ENCODE peak calls at places on chromosomes 11 and 22, in six cellular contexts. One of them, this sample, is unnamed.
A peak's percentile ranks its signal among the peaks of the same experiment; 100 is the strongest.

GRCh38 chr11:76807206-76807875 is 24.2 kb downstream of the TSKU start:
- DNase-seq in brain microvascular endothelial cell: peak; percentile 84
- DNase-seq in sigmoid colon: peak; percentile 91
- DNase-seq in cardiac muscle cell: peak; percentile 88
- DNase-seq in upper lobe of right lung: peak; percentile 90
- DNase-seq in psoas muscle: peak; percentile 88
- DNase-seq in this sample: no peak

GRCh38 chr11:34502949-34503348 is 10.6 kb downstream of the ELF5 start:
- DNase-seq in brain microvascular endothelial cell: no peak
- DNase-seq in cardiac muscle cell: no peak
- DNase-seq in upper lobe of right lung: no peak
- DNase-seq in psoas muscle: no peak
- DNase-seq in sigmoid colon: no peak
- DNase-seq in this sample: no peak

GRCh38 chr22:23970816-23971482 is 3.3 kb downstream of the DDT start:
- DNase-seq in cardiac muscle cell: no peak
- DNase-seq in psoas muscle: no peak
- DNase-seq in brain microvascular endothelial cell: no peak
- DNase-seq in upper lobe of right lung: peak; percentile 57
- DNase-seq in sigmoid colon: peak; percentile 38
- DNase-seq in this sample: no peak

GRCh38 chr11:12724301-12725046 is 50.3 kb downstream of the TEAD1 start:
- DNase-seq in brain microvascular endothelial cell: peak; percentile 97
- DNase-seq in cardiac muscle cell: peak; percentile 96
- DNase-seq in upper lobe of right lung: no peak
- DNase-seq in psoas muscle: peak; percentile 60
- DNase-seq in sigmoid colon: peak; percentile 95
- DNase-seq in this sample: no peak

GRCh38 chr11:76801205-76801604 is 18.0 kb downstream of the TSKU start:
- DNase-seq in brain microvascular endothelial cell: no peak
- DNase-seq in cardiac muscle cell: no peak
- DNase-seq in upper lobe of right lung: no peak
- DNase-seq in sigmoid colon: no peak
- DNase-seq in psoas muscle: no peak
- DNase-seq in this sample: no peak

GRCh38 chr11:99505319-99505718 is 484.6 kb downstream of the CNTN5 start:
- DNase-seq in brain microvascular endothelial cell: peak; percentile 25
- DNase-seq in psoas muscle: no peak
- DNase-seq in cardiac muscle cell: peak; percentile 90
- DNase-seq in upper lobe of right lung: no peak
- DNase-seq in sigmoid colon: no peak
- DNase-seq in this sample: peak; percentile 21

GRCh38 chr22:27617214-27617881 is 184.2 kb downstream of the MN1 start:
- DNase-seq in psoas muscle: no peak
- DNase-seq in brain microvascular endothelial cell: no peak
- DNase-seq in sigmoid colon: no peak
- DNase-seq in upper lobe of right lung: no peak
- DNase-seq in cardiac muscle cell: no peak
- DNase-seq in this sample: no peak

GRCh38 chr11:3153291-3153861 is 11.7 kb downstream of the OSBPL5 start:
- DNase-seq in cardiac muscle cell: peak; percentile 90
- DNase-seq in sigmoid colon: peak; percentile 93
- DNase-seq in upper lobe of right lung: no peak
- DNase-seq in brain microvascular endothelial cell: peak; percentile 90
- DNase-seq in psoas muscle: peak; percentile 73
- DNase-seq in this sample: no peak

GRCh38 chr22:25747245-25747944 is 5.4 kb downstream of the MYO18B start:
- DNase-seq in sigmoid colon: no peak
- DNase-seq in psoas muscle: peak; percentile 90
- DNase-seq in upper lobe of right lung: no peak
- DNase-seq in brain microvascular endothelial cell: peak; percentile 97
- DNase-seq in cardiac muscle cell: peak; percentile 90
- DNase-seq in this sample: peak; percentile 80

GRCh38 chr11:19793356-19793755 is 80.7 kb downstream of the NAV2 start:
- DNase-seq in sigmoid colon: no peak
- DNase-seq in psoas muscle: no peak
- DNase-seq in brain microvascular endothelial cell: no peak
- DNase-seq in cardiac muscle cell: no peak
- DNase-seq in upper lobe of right lung: no peak
- DNase-seq in this sample: no peak

GRCh38 chr11:43504316-43504950 is 145.7 kb downstream of the TTC17 start:
- DNase-seq in cardiac muscle cell: peak; percentile 25
- DNase-seq in sigmoid colon: no peak
- DNase-seq in brain microvascular endothelial cell: peak; percentile 7
- DNase-seq in psoas muscle: no peak
- DNase-seq in upper lobe of right lung: no peak
- DNase-seq in this sample: no peak

GRCh38 chr11:15918212-15918611 is 438.1 kb downstream of the SOX6 start:
- DNase-seq in brain microvascular endothelial cell: no peak
- DNase-seq in psoas muscle: no peak
- DNase-seq in cardiac muscle cell: no peak
- DNase-seq in sigmoid colon: no peak
- DNase-seq in upper lobe of right lung: peak; percentile 8
- DNase-seq in this sample: no peak

GRCh38 chr22:39797528-39798147 is 95.9 kb downstream of the ENTHD1 start:
- DNase-seq in cardiac muscle cell: no peak
- DNase-seq in sigmoid colon: no peak
- DNase-seq in psoas muscle: no peak
- DNase-seq in brain microvascular endothelial cell: no peak
- DNase-seq in upper lobe of right lung: no peak
- DNase-seq in this sample: no peak

GRCh38 chr11:112334381-112334780 is 73.7 kb upstream of the PLET1 start:
- DNase-seq in cardiac muscle cell: no peak
- DNase-seq in brain microvascular endothelial cell: no peak
- DNase-seq in upper lobe of right lung: no peak
- DNase-seq in sigmoid colon: no peak
- DNase-seq in psoas muscle: no peak
- DNase-seq in this sample: no peak

GRCh38 chr11:27025312-27025955 is 15.2 kb upstream of the BBOX1 start:
- DNase-seq in psoas muscle: no peak
- DNase-seq in cardiac muscle cell: no peak
- DNase-seq in upper lobe of right lung: no peak
- DNase-seq in brain microvascular endothelial cell: no peak
- DNase-seq in sigmoid colon: no peak
- DNase-seq in this sample: no peak

GRCh38 chr11:2578006-2578933 is 121.5 kb downstream of the KCNQ1OT1 start:
- DNase-seq in brain microvascular endothelial cell: no peak
- DNase-seq in sigmoid colon: peak; percentile 60
- DNase-seq in upper lobe of right lung: peak; percentile 57
- DNase-seq in cardiac muscle cell: no peak
- DNase-seq in psoas muscle: peak; percentile 10
- DNase-seq in this sample: no peak

GRCh38 chr22:36369922-36370781 is 17.6 kb downstream of the MYH9 start:
- DNase-seq in cardiac muscle cell: peak; percentile 64
- DNase-seq in brain microvascular endothelial cell: no peak
- DNase-seq in upper lobe of right lung: peak; percentile 83
- DNase-seq in psoas muscle: peak; percentile 34
- DNase-seq in sigmoid colon: peak; percentile 86
- DNase-seq in this sample: no peak

GRCh38 chr11:133951484-133952198 is 5.1 kb downstream of the IGSF9B start:
- DNase-seq in cardiac muscle cell: peak; percentile 40
- DNase-seq in psoas muscle: no peak
- DNase-seq in brain microvascular endothelial cell: peak; percentile 12
- DNase-seq in sigmoid colon: no peak
- DNase-seq in upper lobe of right lung: no peak
- DNase-seq in this sample: no peak

GRCh38 chr11:2885676-2886081 is at the start of gene CDKN1C:
- DNase-seq in cardiac muscle cell: peak; percentile 93
- DNase-seq in sigmoid colon: peak; percentile 97
- DNase-seq in upper lobe of right lung: peak; percentile 92
- DNase-seq in brain microvascular endothelial cell: peak; percentile 60
- DNase-seq in psoas muscle: peak; percentile 89
- DNase-seq in this sample: no peak

GRCh38 chr11:11961399-11962028 is 46.9 kb downstream of the DKK3 start:
- DNase-seq in psoas muscle: no peak
- DNase-seq in sigmoid colon: no peak
- DNase-seq in brain microvascular endothelial cell: no peak
- DNase-seq in upper lobe of right lung: no peak
- DNase-seq in cardiac muscle cell: no peak
- DNase-seq in this sample: no peak

GRCh38 chr22:23282089-23282501 is 101.8 kb downstream of the BCR start:
- DNase-seq in sigmoid colon: peak; percentile 94
- DNase-seq in psoas muscle: peak; percentile 60
- DNase-seq in cardiac muscle cell: peak; percentile 65
- DNase-seq in brain microvascular endothelial cell: peak; percentile 16
- DNase-seq in upper lobe of right lung: peak; percentile 94
- DNase-seq in this sample: peak; percentile 80

GRCh38 chr11:74138021-74138420 is 32.8 kb downstream of the C2CD3 start:
- DNase-seq in cardiac muscle cell: no peak
- DNase-seq in psoas muscle: no peak
- DNase-seq in sigmoid colon: no peak
- DNase-seq in brain microvascular endothelial cell: no peak
- DNase-seq in upper lobe of right lung: no peak
- DNase-seq in this sample: no peak
- TF ChIP-seq CTCF in cardiac muscle cell: no peak
- TF ChIP-seq CTCF in psoas muscle: no peak
- TF ChIP-seq CTCF in sigmoid colon: no peak
- TF ChIP-seq CTCF in brain microvascular endothelial cell: no peak
- TF ChIP-seq CTCF in upper lobe of right lung: no peak
- TF ChIP-seq CTCF in this sample: no peak

GRCh38 chr11:113419426-113420003 is 31.9 kb downstream of the ANKK1 start:
- DNase-seq in cardiac muscle cell: no peak
- DNase-seq in psoas muscle: no peak
- DNase-seq in brain microvascular endothelial cell: no peak
- DNase-seq in sigmoid colon: no peak
- DNase-seq in upper lobe of right lung: no peak
- DNase-seq in this sample: no peak

GRCh38 chr11:113415343-113415742 is 27.8 kb downstream of the ANKK1 start:
- DNase-seq in sigmoid colon: no peak
- DNase-seq in cardiac muscle cell: no peak
- DNase-seq in psoas muscle: no peak
- DNase-seq in upper lobe of right lung: no peak
- DNase-seq in brain microvascular endothelial cell: no peak
- DNase-seq in this sample: no peak

GRCh38 chr11:113411536-113411935 is 24.0 kb downstream of the ANKK1 start:
- DNase-seq in cardiac muscle cell: no peak
- DNase-seq in psoas muscle: no peak
- DNase-seq in upper lobe of right lung: no peak
- DNase-seq in brain microvascular endothelial cell: no peak
- DNase-seq in sigmoid colon: no peak
- DNase-seq in this sample: no peak

GRCh38 chr11:113412675-113413074 is 25.1 kb downstream of the ANKK1 start:
- DNase-seq in cardiac muscle cell: no peak
- DNase-seq in brain microvascular endothelial cell: no peak
- DNase-seq in upper lobe of right lung: no peak
- DNase-seq in sigmoid colon: no peak
- DNase-seq in psoas muscle: no peak
- DNase-seq in this sample: no peak

GRCh38 chr11:113417428-113417827 is 29.8 kb downstream of the ANKK1 start:
- DNase-seq in cardiac muscle cell: no peak
- DNase-seq in upper lobe of right lung: no peak
- DNase-seq in psoas muscle: no peak
- DNase-seq in brain microvascular endothelial cell: no peak
- DNase-seq in sigmoid colon: no peak
- DNase-seq in this sample: no peak
- H3K36me3 ChIP-seq in cardiac muscle cell: no peaks in the 10 kb centered on the region
- H3K36me3 ChIP-seq in upper lobe of right lung: no peaks in the 10 kb centered on the region
- H3K36me3 ChIP-seq in psoas muscle: no peaks in the 10 kb centered on the region
- H3K36me3 ChIP-seq in brain microvascular endothelial cell: no peaks in the 10 kb centered on the region
- H3K36me3 ChIP-seq in sigmoid colon: no peaks in the 10 kb centered on the region
- H3K36me3 ChIP-seq in this sample: no peaks in the 10 kb centered on the region

GRCh38 chr11:74646215-74646614 is 53.8 kb downstream of the POLD3 start:
- DNase-seq in brain microvascular endothelial cell: no peak
- DNase-seq in cardiac muscle cell: no peak
- DNase-seq in psoas muscle: no peak
- DNase-seq in sigmoid colon: no peak
- DNase-seq in upper lobe of right lung: no peak
- DNase-seq in this sample: no peak

GRCh38 chr11:74644084-74644483 is 51.7 kb downstream of the POLD3 start:
- DNase-seq in sigmoid colon: no peak
- DNase-seq in cardiac muscle cell: no peak
- DNase-seq in upper lobe of right lung: no peak
- DNase-seq in brain microvascular endothelial cell: no peak
- DNase-seq in psoas muscle: no peak
- DNase-seq in this sample: no peak

GRCh38 chr11:74641289-74641688 is 48.9 kb downstream of the POLD3 start:
- DNase-seq in cardiac muscle cell: no peak
- DNase-seq in sigmoid colon: no peak
- DNase-seq in upper lobe of right lung: no peak
- DNase-seq in brain microvascular endothelial cell: no peak
- DNase-seq in psoas muscle: no peak
- DNase-seq in this sample: no peak

GRCh38 chr11:74641905-74642304 is 49.5 kb downstream of the POLD3 start:
- DNase-seq in psoas muscle: no peak
- DNase-seq in brain microvascular endothelial cell: no peak
- DNase-seq in sigmoid colon: no peak
- DNase-seq in cardiac muscle cell: peak; percentile 16
- DNase-seq in upper lobe of right lung: no peak
- DNase-seq in this sample: no peak

DNA sequence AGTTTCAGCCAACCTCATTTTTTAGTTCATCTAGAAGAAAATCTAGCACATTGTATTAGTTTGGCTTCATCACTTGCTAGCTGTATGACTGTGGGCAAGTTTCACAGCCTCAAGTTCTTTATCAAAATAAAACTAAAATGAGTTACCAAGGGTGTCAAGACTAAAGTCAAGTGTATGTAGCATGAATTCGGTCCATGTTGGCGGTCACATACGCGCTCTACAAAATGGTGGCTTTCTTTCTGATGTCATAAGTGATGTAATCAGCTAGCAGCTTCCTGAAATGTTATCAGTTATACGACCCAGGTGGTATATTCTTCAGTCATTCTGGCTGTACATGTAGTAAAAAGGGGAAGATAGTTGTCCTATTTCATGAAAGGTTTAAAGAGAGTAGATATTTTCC is 50.5 kb downstream of the POLD3 start:
- DNase-seq in psoas muscle: no peak
- DNase-seq in cardiac muscle cell: no peak
- DNase-seq in upper lobe of right lung: no peak
- DNase-seq in brain microvascular endothelial cell: no peak
- DNase-seq in sigmoid colon: no peak
- DNase-seq in this sample: no peak
- H3K27me3 ChIP-seq in psoas muscle: no peaks in the 10 kb centered on the region
- H3K27me3 ChIP-seq in cardiac muscle cell: no peaks in the 10 kb centered on the region
- H3K27me3 ChIP-seq in upper lobe of right lung: no peaks in the 10 kb centered on the region
- H3K27me3 ChIP-seq in brain microvascular endothelial cell: no peaks in the 10 kb centered on the region
- H3K27me3 ChIP-seq in sigmoid colon: no peaks in the 10 kb centered on the region
- H3K27me3 ChIP-seq in this sample: no peaks in the 10 kb centered on the region

GRCh38 chr11:8788616-8789015 is 106.0 kb downstream of the RPL27A start:
- DNase-seq in brain microvascular endothelial cell: no peak
- DNase-seq in cardiac muscle cell: no peak
- DNase-seq in psoas muscle: no peak
- DNase-seq in upper lobe of right lung: no peak
- DNase-seq in sigmoid colon: no peak
- DNase-seq in this sample: no peak

GRCh38 chr11:8785998-8786397 is 103.4 kb downstream of the RPL27A start:
- DNase-seq in sigmoid colon: no peak
- DNase-seq in psoas muscle: no peak
- DNase-seq in cardiac muscle cell: no peak
- DNase-seq in brain microvascular endothelial cell: no peak
- DNase-seq in upper lobe of right lung: no peak
- DNase-seq in this sample: no peak

GRCh38 chr11:8785457-8785856 is 102.9 kb downstream of the RPL27A start:
- DNase-seq in sigmoid colon: no peak
- DNase-seq in brain microvascular endothelial cell: no peak
- DNase-seq in psoas muscle: no peak
- DNase-seq in upper lobe of right lung: no peak
- DNase-seq in cardiac muscle cell: no peak
- DNase-seq in this sample: no peak

GRCh38 chr11:8787372-8787771 is 104.8 kb downstream of the RPL27A start:
- DNase-seq in psoas muscle: no peak
- DNase-seq in brain microvascular endothelial cell: no peak
- DNase-seq in cardiac muscle cell: no peak
- DNase-seq in sigmoid colon: no peak
- DNase-seq in upper lobe of right lung: no peak
- DNase-seq in this sample: no peak

GRCh38 chr11:8786933-8787332 is 104.3 kb downstream of the RPL27A start:
- DNase-seq in psoas muscle: no peak
- DNase-seq in brain microvascular endothelial cell: no peak
- DNase-seq in upper lobe of right lung: no peak
- DNase-seq in cardiac muscle cell: peak; percentile 56
- DNase-seq in sigmoid colon: no peak
- DNase-seq in this sample: no peak
- TF ChIP-seq CTCF in psoas muscle: peak; percentile 11
- TF ChIP-seq CTCF in brain microvascular endothelial cell: peak; percentile 38
- TF ChIP-seq CTCF in upper lobe of right lung: peak; percentile 19
- TF ChIP-seq CTCF in cardiac muscle cell: peak; percentile 38
- TF ChIP-seq CTCF in sigmoid colon: no peak
- TF ChIP-seq CTCF in this sample: no peak

This sample was measured in kidney epithelial cell.